ENCODE peak calls at places on chromosome 16, in four cellular contexts. P is activated CD8-positive, alpha-beta memory T cell treated with anti-CD3 and anti-CD28 coated beads for 48 hours; O is head of caudate nucleus; M is A549. W is an unnamed sample.

GRCh38 chr16:180101-180920 is at the start of gene HBQ1:
- DNase-seq in M (peak; percentile 73), O (peak; percentile 6), P (no peak), W (no peak)

GRCh38 chr16:49858200-49859129 is 2.6 kb upstream of the ZNF423 start:
- DNase-seq in M (peak; percentile 17), P (no peak), O (peak; percentile 44), W (peak; percentile 34)

GRCh38 chr16:75085556-75085955 is 31.0 kb downstream of the LDHD start:
- DNase-seq in O (no peak), P (no peak), M (no peak), W (no peak)

GRCh38 chr16:85396879-85397871 is 215.9 kb upstream of the GSE1 start:
- DNase-seq in M (no peak), O (peak; percentile 30), P (no peak), W (no peak)

GRCh38 chr16:14070877-14071575 is at the start of gene MRTFB:
- DNase-seq in M (peak; percentile 76), O (peak; percentile 77), P (peak; percentile 66), W (no peak)

GRCh38 chr16:3188925-3189825 is 1.2 kb downstream of the OR1F1 start:
- DNase-seq in M (peak; percentile 52), O (peak; percentile 20), P (peak; percentile 74), W (no peak)

GRCh38 chr16:10964039-10964890 is 19.9 kb downstream of the CLEC16A start:
- DNase-seq in P (peak; percentile 72), O (peak; percentile 90), M (peak; percentile 77), W (peak; percentile 67)

GRCh38 chr16:89201467-89202377 is 1.4 kb upstream of the SLC22A31 start:
- DNase-seq in M (peak; percentile 82), O (peak; percentile 41), P (peak; percentile 62), W (no peak)

GRCh38 chr16:69917739-69918138 is 33.4 kb upstream of the CLEC18A start:
- DNase-seq in P (no peak), O (no peak), M (peak; percentile 71), W (no peak)

GRCh38 chr16:31331141-31331764 is 23.7 kb upstream of the ITGAX start:
- DNase-seq in O (no peak), P (no peak), M (no peak), W (no peak)

W was measured in hippocampal formation.